ENCODE peak calls at places on chromosomes 4 and X, in four cellular contexts. One of them, this sample, is unnamed.

GRCh38 chr4:13541176-13541604 is 3.1 kb downstream of the NKX3-2 start:
- DNase-seq in lung: no peak
- DNase-seq in heart left ventricle: no peak
- DNase-seq in caudate nucleus: no peak
- DNase-seq in this sample: no peak

GRCh38 chr4:148694702-148695101 is 252.5 kb upstream of the NR3C2 start:
- DNase-seq in caudate nucleus: no peak
- DNase-seq in lung: no peak
- DNase-seq in heart left ventricle: no peak
- DNase-seq in this sample: no peak

GRCh38 chr4:68905598-68906237 is 45.9 kb downstream of the UGT2A3 start:
- DNase-seq in heart left ventricle: no peak
- DNase-seq in lung: no peak
- DNase-seq in caudate nucleus: no peak
- DNase-seq in this sample: no peak

GRCh38 chrX:40100141-40100536 is 2.4 kb upstream of the BCOR start:
- DNase-seq in caudate nucleus: no peak
- DNase-seq in heart left ventricle: no peak
- DNase-seq in lung: no peak
- DNase-seq in this sample: no peak

GRCh38 chr4:183348706-183349659 is 26.8 kb upstream of the CLDN24 start:
- DNase-seq in lung: no peak
- DNase-seq in caudate nucleus: no peak
- DNase-seq in heart left ventricle: no peak
- DNase-seq in this sample: no peak

GRCh38 chr4:15654556-15655222 is 468 bp downstream of the FBXL5 start:
- DNase-seq in lung: peak; percentile 37
- DNase-seq in caudate nucleus: peak; percentile 51
- DNase-seq in heart left ventricle: peak; percentile 58
- DNase-seq in this sample: peak; percentile 60

GRCh38 chrX:77017093-77017492 is 430.1 kb upstream of the FGF16 start:
- DNase-seq in caudate nucleus: no peak
- DNase-seq in heart left ventricle: no peak
- DNase-seq in lung: no peak
- DNase-seq in this sample: no peak

GRCh38 chr4:8468746-8469535 is 28.4 kb downstream of the TRMT44 start:
- DNase-seq in heart left ventricle: peak; percentile 54
- DNase-seq in lung: peak; percentile 73
- DNase-seq in caudate nucleus: peak; percentile 15
- DNase-seq in this sample: peak; percentile 65

GRCh38 chr4:13244342-13244905 is 239.7 kb downstream of the RAB28 start:
- DNase-seq in lung: no peak
- DNase-seq in caudate nucleus: no peak
- DNase-seq in heart left ventricle: no peak
- DNase-seq in this sample: no peak

GRCh38 chrX:42803320-42803719 is 25.4 kb upstream of the PPP1R2C start:
- DNase-seq in heart left ventricle: no peak
- DNase-seq in caudate nucleus: no peak
- DNase-seq in lung: no peak
- DNase-seq in this sample: no peak

GRCh38 chrX:151396042-151396826 is 772 bp upstream of the VMA21 start:
- DNase-seq in heart left ventricle: no peak
- DNase-seq in caudate nucleus: no peak
- DNase-seq in lung: peak; percentile 53
- DNase-seq in this sample: no peak

GRCh38 chr4:7680106-7680505 is 245.4 kb upstream of the PSAPL1 start:
- DNase-seq in heart left ventricle: no peak
- DNase-seq in lung: no peak
- DNase-seq in caudate nucleus: no peak
- DNase-seq in this sample: no peak

GRCh38 chr4:78299565-78299972 is 242.4 kb downstream of the FRAS1 start:
- DNase-seq in lung: no peak
- DNase-seq in caudate nucleus: no peak
- DNase-seq in heart left ventricle: no peak
- DNase-seq in this sample: no peak

GRCh38 chr4:18815779-18816173 is 794.2 kb upstream of the LCORL start:
- DNase-seq in caudate nucleus: no peak
- DNase-seq in lung: no peak
- DNase-seq in heart left ventricle: no peak
- DNase-seq in this sample: no peak

GRCh38 chrX:16633754-16634153 is 16.2 kb upstream of the S100G start:
- DNase-seq in caudate nucleus: no peak
- DNase-seq in lung: no peak
- DNase-seq in heart left ventricle: no peak
- DNase-seq in this sample: no peak

GRCh38 chr4:36310793-36311192 is 29.4 kb downstream of the DTHD1 start:
- DNase-seq in lung: peak; percentile 33
- DNase-seq in caudate nucleus: no peak
- DNase-seq in heart left ventricle: peak; percentile 44
- DNase-seq in this sample: no peak

GRCh38 chr4:128311659-128312392 is 24.2 kb upstream of the PGRMC2 start:
- DNase-seq in caudate nucleus: no peak
- DNase-seq in heart left ventricle: no peak
- DNase-seq in lung: no peak
- DNase-seq in this sample: no peak
- H3K27ac ChIP-seq in caudate nucleus: no peak overlapping the region
- H3K27ac ChIP-seq in heart left ventricle: no peak overlapping the region
- H3K27ac ChIP-seq in lung: no peak overlapping the region
- H3K27ac ChIP-seq in this sample: no peak overlapping the region

GRCh38 chrX:144275826-144276225 is 392.0 kb downstream of the UBE2NL start:
- DNase-seq in lung: no peak
- DNase-seq in heart left ventricle: no peak
- DNase-seq in caudate nucleus: no peak
- DNase-seq in this sample: no peak
- H3K27ac ChIP-seq in lung: no peak overlapping the region
- H3K27ac ChIP-seq in heart left ventricle: no peak overlapping the region
- H3K27ac ChIP-seq in caudate nucleus: no peak overlapping the region
- H3K27ac ChIP-seq in this sample: no peak overlapping the region

GRCh38 chrX:129678176-129678880 is 23.6 kb upstream of the APLN start:
- DNase-seq in heart left ventricle: peak; percentile 44
- DNase-seq in caudate nucleus: no peak
- DNase-seq in lung: peak; percentile 35
- DNase-seq in this sample: peak; percentile 14
- H3K27ac ChIP-seq in heart left ventricle: peak overlapping the region; percentile 87
- H3K27ac ChIP-seq in caudate nucleus: peak overlapping the region; percentile 76
- H3K27ac ChIP-seq in lung: peak overlapping the region; percentile 86
- H3K27ac ChIP-seq in this sample: peak overlapping the region; percentile 72

GRCh38 chrX:67614414-67614813 is 70.6 kb downstream of the AR start:
- DNase-seq in lung: no peak
- DNase-seq in heart left ventricle: no peak
- DNase-seq in caudate nucleus: no peak
- DNase-seq in this sample: no peak
- H3K27ac ChIP-seq in lung: no peak overlapping the region
- H3K27ac ChIP-seq in heart left ventricle: no peak overlapping the region
- H3K27ac ChIP-seq in caudate nucleus: no peak overlapping the region
- H3K27ac ChIP-seq in this sample: no peak overlapping the region

GRCh38 chr4:1725521-1725920 is 4.2 kb downstream of the TACC3 start:
- DNase-seq in heart left ventricle: no peak
- DNase-seq in lung: no peak
- DNase-seq in caudate nucleus: no peak
- DNase-seq in this sample: no peak

GRCh38 chr4:1728061-1728980 is 7.0 kb downstream of the TACC3 start:
- DNase-seq in caudate nucleus: no peak
- DNase-seq in heart left ventricle: no peak
- DNase-seq in lung: no peak
- DNase-seq in this sample: no peak

GRCh38 chr4:1726146-1726934 is 5.0 kb downstream of the TACC3 start:
- DNase-seq in caudate nucleus: peak; percentile 65
- DNase-seq in heart left ventricle: peak; percentile 88
- DNase-seq in lung: peak; percentile 89
- DNase-seq in this sample: peak; percentile 89

GRCh38 chr4:1730532-1731135 is 9.3 kb downstream of the TACC3 start:
- DNase-seq in lung: no peak
- DNase-seq in heart left ventricle: no peak
- DNase-seq in caudate nucleus: no peak
- DNase-seq in this sample: no peak

GRCh38 chr4:1727117-1728031 is 6.1 kb downstream of the TACC3 start:
- DNase-seq in heart left ventricle: peak; percentile 85
- DNase-seq in caudate nucleus: no peak
- DNase-seq in lung: peak; percentile 63
- DNase-seq in this sample: peak; percentile 77
- H3K27ac ChIP-seq in heart left ventricle: peak overlapping the region; percentile 79
- H3K27ac ChIP-seq in caudate nucleus: no peak overlapping the region
- H3K27ac ChIP-seq in lung: peak overlapping the region; percentile 84
- H3K27ac ChIP-seq in this sample: peak overlapping the region; percentile 80

GRCh38 chr4:80434238-80434637 is 98.7 kb downstream of the CFAP299 start:
- DNase-seq in caudate nucleus: no peak
- DNase-seq in heart left ventricle: no peak
- DNase-seq in lung: no peak
- DNase-seq in this sample: no peak

GRCh38 chr4:80438016-80438415 is 102.5 kb downstream of the CFAP299 start:
- DNase-seq in caudate nucleus: no peak
- DNase-seq in heart left ventricle: no peak
- DNase-seq in lung: no peak
- DNase-seq in this sample: no peak
- H3K27ac ChIP-seq in caudate nucleus: no peak overlapping the region
- H3K27ac ChIP-seq in heart left ventricle: no peak overlapping the region
- H3K27ac ChIP-seq in lung: no peak overlapping the region
- H3K27ac ChIP-seq in this sample: no peak overlapping the region

GRCh38 chr4:25860586-25861421 is 2.0 kb downstream of the SEL1L3 start:
- DNase-seq in caudate nucleus: no peak
- DNase-seq in lung: peak; percentile 58
- DNase-seq in heart left ventricle: no peak
- DNase-seq in this sample: no peak

GRCh38 chr4:25859429-25860148 is 3.2 kb downstream of the SEL1L3 start:
- DNase-seq in heart left ventricle: no peak
- DNase-seq in lung: no peak
- DNase-seq in caudate nucleus: no peak
- DNase-seq in this sample: no peak

GRCh38 chr4:25861951-25862410 is 807 bp downstream of the SEL1L3 start:
- DNase-seq in lung: peak; percentile 41
- DNase-seq in caudate nucleus: no peak
- DNase-seq in heart left ventricle: no peak
- DNase-seq in this sample: peak; percentile 20

GRCh38 chr4:25862411-25863346 is at the start of gene SEL1L3:
- DNase-seq in heart left ventricle: peak; percentile 58
- DNase-seq in lung: peak; percentile 62
- DNase-seq in caudate nucleus: no peak
- DNase-seq in this sample: peak; percentile 48

DNA sequence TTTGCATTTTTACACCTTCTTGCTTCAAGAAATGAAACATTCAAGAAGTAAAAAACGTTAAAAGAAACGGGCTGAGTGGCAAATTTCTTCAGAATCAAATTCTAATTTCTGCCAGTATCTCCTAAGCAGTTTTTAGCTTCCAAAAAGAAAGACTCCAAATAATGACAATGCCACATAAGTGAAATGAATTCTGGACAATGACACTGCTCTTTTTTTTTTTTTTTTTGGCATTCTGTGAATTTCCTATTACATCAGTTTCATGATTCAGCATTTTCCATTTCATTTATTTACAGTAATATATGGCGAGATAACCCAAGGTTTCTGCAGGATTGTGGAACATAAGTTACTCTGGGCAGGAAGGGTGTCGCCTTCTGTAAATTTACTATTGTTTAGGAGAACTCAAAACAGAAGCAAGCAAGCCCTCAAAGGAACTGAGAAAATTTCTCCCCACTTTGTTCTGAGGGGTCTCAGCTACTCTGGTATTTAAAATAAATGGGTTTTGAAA is 1.3 kb downstream of the SEL1L3 start:
- DNase-seq in heart left ventricle: no peak
- DNase-seq in caudate nucleus: no peak
- DNase-seq in lung: no peak
- DNase-seq in this sample: no peak
- H3K27ac ChIP-seq in heart left ventricle: peak overlapping the region; percentile 52
- H3K27ac ChIP-seq in caudate nucleus: no peak overlapping the region
- H3K27ac ChIP-seq in lung: no peak overlapping the region
- H3K27ac ChIP-seq in this sample: peak overlapping the region; percentile 61

GRCh38 chr4:102760645-102761477 is at the start of gene MANBA:
- DNase-seq in caudate nucleus: peak; percentile 66
- DNase-seq in lung: peak; percentile 85
- DNase-seq in heart left ventricle: peak; percentile 89
- DNase-seq in this sample: peak; percentile 84
- H3K27ac ChIP-seq in caudate nucleus: peak within 1 kb of the TSS; percentile 80
- H3K27ac ChIP-seq in lung: peak within 1 kb of the TSS; percentile 96
- H3K27ac ChIP-seq in heart left ventricle: peak within 1 kb of the TSS; percentile 74
- H3K27ac ChIP-seq in this sample: peak within 1 kb of the TSS; percentile 86

DNA sequence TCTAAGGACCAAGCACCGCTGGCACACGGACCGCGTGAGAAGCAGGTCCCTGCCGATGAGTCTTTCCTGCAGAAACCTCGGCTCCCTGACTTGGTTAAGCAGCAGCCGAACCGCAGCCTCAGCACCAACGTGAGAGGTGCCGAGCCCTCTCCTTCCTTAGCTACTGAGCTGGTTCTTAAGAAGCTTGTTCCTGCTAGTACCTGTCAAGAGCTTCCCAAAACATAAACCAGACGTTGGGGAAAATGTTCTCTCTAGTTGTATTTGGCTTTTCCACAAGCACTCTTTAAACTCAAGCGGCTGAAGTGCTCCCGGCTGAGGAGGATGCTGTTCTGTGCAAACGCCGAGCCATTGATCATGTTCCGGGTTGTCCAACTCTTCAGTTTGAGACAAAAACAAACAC is 29.3 kb upstream of the TLR3 start:
- DNase-seq in lung: peak; percentile 64
- DNase-seq in caudate nucleus: no peak
- DNase-seq in heart left ventricle: no peak
- DNase-seq in this sample: no peak
- H3K27ac ChIP-seq in lung: no peak overlapping the region
- H3K27ac ChIP-seq in caudate nucleus: no peak overlapping the region
- H3K27ac ChIP-seq in heart left ventricle: no peak overlapping the region
- H3K27ac ChIP-seq in this sample: no peak overlapping the region